ENCODE peak calls at places on chromosomes 5 and 9, in five cellular contexts. J, R, U, S and X are unnamed samples.

GRCh38 chr5:148457183-148457620 is 73.4 kb downstream of the FBXO38 start:
- DNase-seq in J (no peak), R (no peak), U (no peak), S (no peak), X (no peak)

GRCh38 chr9:120486347-120486746 is 93.6 kb downstream of the CDK5RAP2 start:
- DNase-seq in J (no peak), R (no peak), U (no peak), S (no peak), X (no peak)

GRCh38 chr9:3479516-3480352 is 46.1 kb downstream of the RFX3 start:
- DNase-seq in J (no peak), R (no peak), U (no peak), S (no peak), X (no peak)

GRCh38 chr9:125897481-125897880 is 150.3 kb downstream of the PBX3 start:
- DNase-seq in J (no peak), R (no peak), U (no peak), S (no peak), X (no peak)

GRCh38 chr5:167030500-167031120 is 1260.8 kb upstream of the WWC1 start:
- DNase-seq in J (no peak), R (no peak), U (no peak), S (no peak), X (no peak)

GRCh38 chr9:16825971-16826370 is 44.5 kb downstream of the BNC2 start:
- DNase-seq in J (peak), R (no peak), U (no peak), S (no peak), X (no peak)

GRCh38 chr5:69245031-69245430 is 10.3 kb downstream of the CDK7 start:
- DNase-seq in J (no peak), R (no peak), U (no peak), S (no peak), X (no peak)

GRCh38 chr5:3594514-3595101 is 1.0 kb upstream of the IRX1 start:
- DNase-seq in J (no peak), R (no peak), U (peak), S (no peak), X (no peak)

GRCh38 chr9:69931340-69931739 is 110.7 kb downstream of the CFAP95 start:
- DNase-seq in J (peak), R (no peak), U (no peak), S (no peak), X (no peak)

GRCh38 chr5:177606071-177607051 is 6.4 kb downstream of the B4GALT7 start:
- DNase-seq in J (no peak), R (no peak), U (no peak), S (no peak), X (no peak)

GRCh38 chr9:33884856-33885701 is 68.1 kb downstream of the UBE2R2 start:
- DNase-seq in J (peak), R (no peak), U (no peak), S (peak), X (no peak)

GRCh38 chr5:91651704-91652103 is 268.6 kb upstream of the ARRDC3 start:
- DNase-seq in J (no peak), R (no peak), U (no peak), S (peak), X (no peak)

GRCh38 chr5:137747848-137748247 is 6.3 kb downstream of the HNRNPA0 start:
- DNase-seq in J (no peak), R (no peak), U (no peak), S (no peak), X (no peak)

GRCh38 chr5:94945656-94946055 is 327.2 kb downstream of the SLF1 start:
- DNase-seq in J (no peak), R (no peak), U (peak), S (no peak), X (no peak)

GRCh38 chr5:138770291-138770690 is 17.1 kb downstream of the CTNNA1 start:
- DNase-seq in J (no peak), R (no peak), U (no peak), S (no peak), X (no peak)

GRCh38 chr9:79257215-79257614 is 314.6 kb upstream of the TLE4 start:
- DNase-seq in J (no peak), R (no peak), U (no peak), S (no peak), X (no peak)

GRCh38 chr9:116786737-116787136 is 99.6 kb downstream of the TRIM32 start:
- DNase-seq in J (no peak), R (no peak), U (no peak), S (no peak), X (no peak)

GRCh38 chr9:17926246-17926645 is 347.4 kb downstream of the SH3GL2 start:
- DNase-seq in J (no peak), R (no peak), U (no peak), S (no peak), X (no peak)

GRCh38 chr9:16656432-16657169 is 213.9 kb downstream of the BNC2 start:
- DNase-seq in J (no peak), R (no peak), U (no peak), S (no peak), X (no peak)

GRCh38 chr5:139394123-139394653 is 716 bp downstream of the PROB1 start:
- DNase-seq in J (no peak), R (peak), U (peak), S (no peak), X (no peak)

GRCh38 chr9:81377921-81378320 is 311.4 kb downstream of the TLE1 start:
- DNase-seq in J (no peak), R (no peak), U (no peak), S (no peak), X (no peak)

GRCh38 chr5:115460476-115460875 is 84.1 kb downstream of the FEM1C start:
- DNase-seq in J (peak), R (no peak), U (no peak), S (no peak), X (no peak)

GRCh38 chr9:97763884-97764283 is 66.7 kb upstream of the XPA start:
- DNase-seq in J (no peak), R (no peak), U (no peak), S (no peak), X (peak)

GRCh38 chr9:89786650-89787049 is 181.8 kb downstream of the GADD45G start:
- DNase-seq in J (no peak), R (no peak), U (no peak), S (no peak), X (no peak)

GRCh38 chr5:25458628-25459027 is 813.9 kb upstream of the CDH10 start:
- DNase-seq in J (no peak), R (no peak), U (no peak), S (no peak), X (no peak)

GRCh38 chr5:76990899-76991475 is 38.1 kb downstream of the CRHBP start:
- DNase-seq in J (no peak), R (no peak), U (no peak), S (no peak), X (no peak)

GRCh38 chr9:846852-847251 is 5.4 kb downstream of the DMRT1 start:
- DNase-seq in J (no peak), R (no peak), U (no peak), S (no peak), X (no peak)

GRCh38 chr9:38233343-38233742 is 159.2 kb upstream of the ALDH1B1 start:
- DNase-seq in J (no peak), R (no peak), U (no peak), S (no peak), X (peak)

GRCh38 chr5:168364738-168365550 is 73.5 kb downstream of the WWC1 start:
- DNase-seq in J (no peak), R (no peak), U (no peak), S (no peak), X (no peak)

GRCh38 chr9:33452828-33453271 is 5.5 kb upstream of the AQP3 start:
- DNase-seq in J (peak), R (no peak), U (peak), S (no peak), X (peak)

GRCh38 chr5:131758520-131758900 is 38.3 kb downstream of the FNIP1 start:
- DNase-seq in J (no peak), R (no peak), U (no peak), S (no peak), X (no peak)

GRCh38 chr9:32672478-32672877 is 37.0 kb upstream of the TAF1L start:
- DNase-seq in J (no peak), R (no peak), U (no peak), S (no peak), X (no peak)

GRCh38 chr5:55917402-55918096 is 66.4 kb downstream of the IL31RA start:
- DNase-seq in J (no peak), R (no peak), U (no peak), S (no peak), X (no peak)

GRCh38 chr5:141757402-141757801 is 75.4 kb upstream of the ARAP3 start:
- DNase-seq in J (peak), R (no peak), U (peak), S (no peak), X (no peak)

GRCh38 chr5:102241809-102242421 is 54.2 kb downstream of the SLCO4C1 start:
- DNase-seq in J (no peak), R (no peak), U (no peak), S (no peak), X (no peak)

GRCh38 chr9:97737429-97737828 is 40.3 kb upstream of the XPA start:
- DNase-seq in J (no peak), R (no peak), U (no peak), S (no peak), X (no peak)

GRCh38 chr9:106864533-106865143 is 1.7 kb downstream of the ZNF462 start:
- DNase-seq in J (peak), R (no peak), U (no peak), S (no peak), X (no peak)
- TF ChIP-seq CTCF in J (no peak), R (no peak), U (no peak), S (no peak), X (no peak)

DNA sequence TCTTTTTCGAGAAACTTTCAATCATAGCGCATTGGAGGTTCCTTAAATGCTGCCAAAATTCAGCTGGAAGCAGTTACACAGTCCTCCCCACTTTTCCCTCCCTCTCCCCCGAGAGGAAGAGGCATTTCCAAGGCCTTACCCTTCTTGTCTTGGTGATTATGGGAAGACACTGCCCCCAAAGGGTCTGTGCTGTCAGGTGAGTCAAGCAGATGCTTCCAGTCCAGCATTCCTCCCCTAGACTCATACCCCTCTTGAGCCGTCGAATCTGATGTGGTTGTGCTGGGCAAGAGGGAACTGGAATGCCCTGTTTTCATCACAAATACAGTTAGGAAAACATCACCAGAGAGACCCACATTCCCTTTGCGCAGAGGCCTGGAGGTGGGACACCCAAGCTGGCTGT is 107.2 kb downstream of the SEMA6A start:
- DNase-seq in J (no peak), R (no peak), U (no peak), S (no peak), X (no peak)
- TF ChIP-seq CTCF in J (no peak), R (no peak), U (no peak), S (no peak), X (no peak)

GRCh38 chr5:88727705-88728313 is 155.2 kb downstream of the MEF2C start:
- DNase-seq in J (peak), R (no peak), U (no peak), S (no peak), X (no peak)

GRCh38 chr5:88722546-88722945 is 160.4 kb downstream of the MEF2C start:
- DNase-seq in J (no peak), R (no peak), U (no peak), S (no peak), X (no peak)

GRCh38 chr5:88719434-88719833 is 163.6 kb downstream of the MEF2C start:
- DNase-seq in J (no peak), R (no peak), U (no peak), S (no peak), X (no peak)

GRCh38 chr5:88729476-88730182 is 153.4 kb downstream of the MEF2C start:
- DNase-seq in J (peak), R (no peak), U (peak), S (no peak), X (no peak)

DNA sequence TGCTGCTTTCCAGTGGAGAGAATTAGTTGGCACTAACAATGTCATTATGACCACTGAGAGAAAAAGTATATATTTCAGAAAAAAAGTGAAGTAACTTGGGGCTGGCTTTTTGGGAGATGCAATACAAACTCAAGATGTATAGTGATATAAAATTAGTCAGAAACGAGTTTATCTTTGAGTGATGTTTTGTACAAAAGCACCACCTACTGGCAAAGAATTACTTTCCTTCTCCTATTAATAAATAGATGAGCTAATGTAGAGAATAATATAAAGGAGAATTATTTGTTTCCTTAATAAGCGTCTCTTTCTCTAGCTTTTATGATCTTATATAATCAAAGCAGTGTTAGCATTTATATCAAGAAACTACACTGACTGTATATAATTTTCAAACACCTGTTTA is 158.8 kb downstream of the MEF2C start:
- DNase-seq in J (peak), R (no peak), U (no peak), S (no peak), X (no peak)
- TF ChIP-seq CTCF in J (peak), R (no peak), U (peak), S (peak), X (peak)

GRCh38 chr9:22060831-22061383 is 51.8 kb upstream of the CDKN2B start:
- DNase-seq in J (no peak), R (no peak), U (no peak), S (no peak), X (no peak)
- TF ChIP-seq CTCF in J (no peak), R (no peak), U (no peak), S (no peak), X (no peak)

DNA sequence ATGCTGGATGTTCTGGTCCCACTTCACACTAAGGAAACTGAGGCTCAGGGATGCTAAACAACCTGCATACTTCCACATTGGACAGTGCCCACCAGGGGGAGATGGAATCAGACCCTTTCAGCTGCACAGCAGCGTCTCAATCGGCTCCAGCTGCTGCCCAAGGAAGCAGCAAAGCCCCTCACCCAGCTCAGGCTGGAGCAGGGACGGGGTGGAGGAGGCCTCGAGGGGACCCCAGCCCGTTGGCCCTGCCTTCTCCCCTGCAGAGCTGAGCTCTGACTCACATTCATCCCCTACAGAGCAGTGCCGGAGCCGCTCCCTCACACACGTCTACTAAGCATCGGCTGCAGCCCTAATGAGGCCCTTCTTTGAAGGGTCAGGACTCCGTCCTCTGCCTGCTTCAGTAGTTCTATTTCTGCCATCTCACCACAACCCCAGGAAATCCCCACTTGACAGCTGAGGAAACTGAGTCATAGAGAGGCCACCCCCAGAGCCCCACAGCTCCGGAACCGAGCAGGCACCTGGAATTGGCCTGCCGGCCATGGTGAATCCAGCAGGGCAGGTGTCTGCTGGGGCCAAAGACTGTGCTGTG is 21.5 kb upstream of the SUSD3 start:
- DNase-seq in J (no peak), R (no peak), U (no peak), S (no peak), X (no peak)
- TF ChIP-seq CTCF in J (peak), R (no peak), U (no peak), S (peak), X (no peak)

DNA sequence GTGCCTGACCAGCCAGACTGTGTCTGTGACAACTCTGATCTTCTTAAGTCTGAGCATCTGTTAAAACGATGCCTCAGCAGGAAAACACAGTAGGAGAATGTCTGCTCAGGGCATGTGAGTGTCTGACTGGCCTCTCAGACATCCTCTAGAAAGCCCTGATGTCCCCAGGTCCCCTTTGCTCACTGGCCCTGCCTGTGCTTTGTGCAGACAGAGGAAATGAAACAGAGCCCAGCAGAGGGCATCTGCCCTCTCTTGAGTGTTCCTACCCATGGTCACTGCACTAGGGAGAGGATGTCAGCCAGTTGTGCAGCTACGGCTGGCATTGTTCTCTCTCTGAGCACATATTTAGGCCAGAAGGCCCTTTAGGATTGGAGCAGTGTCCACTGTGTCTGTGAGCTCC is 56.9 kb downstream of the TRPC7 start:
- DNase-seq in J (no peak), R (no peak), U (no peak), S (no peak), X (no peak)
- TF ChIP-seq CTCF in J (no peak), R (no peak), U (no peak), S (peak), X (no peak)